ENCODE peak calls at places on chromosomes 2 and 18, in nine cellular contexts. G, L, M, K, X, O, V, R and Q are unnamed samples.

GRCh38 chr2:192960945-192961344 is 766.2 kb upstream of the TMEFF2 start:
- DNase-seq in G (no peak), L (no peak), M (no peak), K (peak; percentile 58), X (no peak), O (no peak), V (no peak), R (no peak), Q (no peak)

GRCh38 chr2:104404546-104404945 is 449.4 kb upstream of the POU3F3 start:
- DNase-seq in G (no peak), L (no peak), M (no peak), K (no peak), X (no peak), O (no peak), V (no peak), R (no peak), Q (no peak)

GRCh38 chr2:152825834-152826233 is 107.4 kb downstream of the ARL6IP6 start:
- DNase-seq in G (peak; percentile 95), L (no peak), M (no peak), K (peak; percentile 9), X (no peak), O (no peak), V (no peak), R (no peak), Q (peak; percentile 75)

GRCh38 chr2:42185200-42185921 is 16.2 kb downstream of the EML4 start:
- DNase-seq in G (no peak), L (no peak), M (no peak), K (no peak), X (no peak), O (no peak), V (no peak), R (no peak), Q (no peak)

GRCh38 chr2:190838492-190838910 is 42.1 kb upstream of the GLS start:
- DNase-seq in G (peak; percentile 91), L (no peak), M (no peak), K (peak; percentile 89), X (no peak), O (no peak), V (no peak), R (no peak), Q (peak; percentile 96)

GRCh38 chr2:38317725-38318124 is 59.3 kb downstream of the ATL2 start:
- DNase-seq in G (no peak), L (no peak), M (no peak), K (no peak), X (no peak), O (no peak), V (no peak), R (no peak), Q (no peak)

GRCh38 chr2:54047076-54047475 is 68.3 kb upstream of the ACYP2 start:
- DNase-seq in G (no peak), L (no peak), M (no peak), K (no peak), X (no peak), O (no peak), V (no peak), R (no peak), Q (peak; percentile 18)

GRCh38 chr2:133837441-133838090 is 269.3 kb upstream of the NCKAP5 start:
- DNase-seq in G (peak; percentile 78), L (no peak), M (no peak), K (peak; percentile 48), X (no peak), O (no peak), V (no peak), R (no peak), Q (peak; percentile 53)

GRCh38 chr2:58261215-58261614 is 20.1 kb upstream of the FANCL start:
- DNase-seq in G (no peak), L (no peak), M (no peak), K (no peak), X (no peak), O (no peak), V (no peak), R (no peak), Q (no peak)

GRCh38 chr2:179981085-179981484 is 26.0 kb downstream of the CWC22 start:
- DNase-seq in G (peak; percentile 63), L (no peak), M (no peak), K (peak; percentile 76), X (no peak), O (no peak), V (no peak), R (no peak), Q (peak; percentile 73)

GRCh38 chr2:189210250-189211075 is 30.9 kb upstream of the COL5A2 start:
- DNase-seq in G (peak; percentile 96), L (no peak), M (peak; percentile 69), K (peak; percentile 98), X (peak; percentile 53), O (no peak), V (peak; percentile 68), R (no peak), Q (peak; percentile 94)

GRCh38 chr2:221254281-221254680 is 317.8 kb downstream of the EPHA4 start:
- DNase-seq in G (peak; percentile 17), L (no peak), M (no peak), K (peak; percentile 0), X (no peak), O (no peak), V (no peak), R (no peak), Q (peak; percentile 45)

GRCh38 chr2:7165736-7166135 is 248.5 kb downstream of the RNF144A start:
- DNase-seq in G (no peak), L (no peak), M (no peak), K (no peak), X (no peak), O (no peak), V (no peak), R (no peak), Q (peak; percentile 38)

GRCh38 chr2:70083344-70084156 is 3.7 kb upstream of the PCBP1 start:
- DNase-seq in G (peak; percentile 49), L (no peak), M (no peak), K (peak; percentile 95), X (no peak), O (no peak), V (no peak), R (no peak), Q (peak; percentile 88)

GRCh38 chr2:17148298-17149228 is 369.7 kb downstream of the RAD51AP2 start:
- DNase-seq in G (no peak), L (no peak), M (no peak), K (peak; percentile 31), X (no peak), O (no peak), V (no peak), R (no peak), Q (peak; percentile 1)

GRCh38 chr2:126914811-126915500 is 16.3 kb downstream of the TEX51 start:
- DNase-seq in G (no peak), L (no peak), M (no peak), K (no peak), X (no peak), O (no peak), V (no peak), R (no peak), Q (no peak)

GRCh38 chr2:33384562-33384961 is 91.9 kb upstream of the RASGRP3 start:
- DNase-seq in G (no peak), L (no peak), M (no peak), K (no peak), X (no peak), O (no peak), V (no peak), R (no peak), Q (no peak)

GRCh38 chr2:208386546-208386945 is 20.0 kb upstream of the PTH2R start:
- DNase-seq in G (no peak), L (no peak), M (no peak), K (no peak), X (no peak), O (no peak), V (no peak), R (no peak), Q (no peak)

GRCh38 chr2:74772071-74772470 is 61.9 kb upstream of the HK2 start:
- DNase-seq in G (peak; percentile 85), L (no peak), M (no peak), K (no peak), X (no peak), O (no peak), V (no peak), R (no peak), Q (no peak)

GRCh38 chr2:159088906-159089305 is 120.5 kb downstream of the TANC1 start:
- DNase-seq in G (no peak), L (no peak), M (no peak), K (no peak), X (no peak), O (no peak), V (no peak), R (no peak), Q (peak; percentile 52)

GRCh38 chr2:68251187-68251854 is 1.0 kb downstream of the PPP3R1 start:
- DNase-seq in G (peak; percentile 79), L (peak; percentile 20), M (peak; percentile 75), K (peak; percentile 89), X (peak; percentile 75), O (peak; percentile 68), V (peak; percentile 75), R (peak; percentile 63), Q (peak; percentile 78)

GRCh38 chr2:44939074-44940052 is 2.1 kb upstream of the SIX3 start:
- DNase-seq in G (no peak), L (no peak), M (no peak), K (no peak), X (peak; percentile 46), O (no peak), V (no peak), R (no peak), Q (no peak)

GRCh38 chr2:15222856-15223255 is 338.3 kb downstream of the NBAS start:
- DNase-seq in G (peak; percentile 4), L (no peak), M (no peak), K (no peak), X (no peak), O (no peak), V (no peak), R (no peak), Q (no peak)

GRCh38 chr18:65725421-65726050 is 25.3 kb upstream of the CDH7 start:
- DNase-seq in G (no peak), L (no peak), M (peak; percentile 41), K (no peak), X (no peak), O (no peak), V (no peak), R (no peak), Q (no peak)

GRCh38 chr2:165067958-165068612 is 112.8 kb upstream of the SLC38A11 start:
- DNase-seq in G (peak; percentile 70), L (no peak), M (peak; percentile 42), K (peak; percentile 55), X (no peak), O (no peak), V (no peak), R (no peak), Q (peak; percentile 79)